ENCODE peak calls at places on chromosomes 4 and X, in four cellular contexts. F, D, N and G are unnamed samples.

GRCh38 chr4:2804973-2805501 is 12.2 kb downstream of the SH3BP2 start:
- DNase-seq in F (no peak), N (no peak), D (no peak), G (no peak)

GRCh38 chr4:117755438-117755837 is 278.8 kb upstream of the NDST3 start:
- DNase-seq in F (no peak), N (no peak), D (no peak), G (no peak)

GRCh38 chrX:3712080-3712869 is 1.2 kb downstream of the PRKX start:
- DNase-seq in F (no peak), N (no peak), D (no peak), G (no peak)

GRCh38 chr4:20313237-20314030 is 61.7 kb downstream of the SLIT2 start:
- DNase-seq in N (no peak), D (no peak), F (no peak), G (no peak)

GRCh38 chr4:4398430-4398829 is 11.5 kb downstream of the NSG1 start:
- DNase-seq in F (no peak), N (no peak), D (no peak), G (no peak)

GRCh38 chr4:155973639-155974475 is 20.2 kb upstream of the CTSO start:
- DNase-seq in F (no peak), N (no peak), D (no peak), G (no peak)

GRCh38 chr4:39446842-39447573 is 11.7 kb downstream of the RPL9 start:
- DNase-seq in F (peak), N (peak), D (peak), G (no peak)

GRCh38 chr4:56466910-56467283 is 520 bp upstream of the SRP72 start:
- DNase-seq in D (no peak), F (no peak), N (no peak), G (no peak)

GRCh38 chrX:77622672-77623071 is 163.3 kb downstream of the ATRX start:
- DNase-seq in D (no peak), N (no peak), F (no peak), G (no peak)

GRCh38 chr4:120156115-120156718 is 89.6 kb upstream of the MAD2L1 start:
- DNase-seq in N (no peak), F (no peak), D (no peak), G (no peak)

GRCh38 chrX:72041901-72042859 is 89.5 kb downstream of the RTL5 start:
- DNase-seq in D (no peak), F (peak), N (no peak), G (no peak)

GRCh38 chrX:30488092-30488491 is 89.5 kb downstream of the TASL start:
- DNase-seq in N (no peak), F (no peak), D (no peak), G (no peak)

GRCh38 chr4:156347412-156348075 is 393.9 kb upstream of the CTSO start:
- DNase-seq in N (no peak), F (no peak), D (no peak), G (no peak)

GRCh38 chr4:101304916-101305315 is 42.4 kb downstream of the PPP3CA start:
- DNase-seq in F (no peak), D (no peak), N (no peak), G (peak)

GRCh38 chr4:112099701-112100289 is 45.5 kb upstream of the FAM241A start:
- DNase-seq in F (no peak), N (no peak), D (no peak), G (no peak)

GRCh38 chr4:120266602-120267001 is 200.0 kb upstream of the MAD2L1 start:
- DNase-seq in N (no peak), D (no peak), F (no peak), G (no peak)

GRCh38 chr4:55808187-55808586 is 11.4 kb upstream of the EXOC1L start:
- DNase-seq in N (no peak), F (no peak), D (no peak), G (no peak)

GRCh38 chr4:87620491-87620890 is 12.2 kb downstream of the DSPP start:
- DNase-seq in D (no peak), N (no peak), F (no peak), G (no peak)

GRCh38 chr4:8911311-8912088 is 39.9 kb upstream of the HMX1 start:
- DNase-seq in D (no peak), F (peak), N (no peak), G (no peak)

GRCh38 chrX:109889289-109890006 is 113.5 kb upstream of the TMEM164 start:
- DNase-seq in N (no peak), D (no peak), F (no peak), G (no peak)

GRCh38 chr4:8402181-8402597 is 38.3 kb downstream of the ACOX3 start:
- DNase-seq in N (no peak), F (peak), D (no peak), G (no peak)

GRCh38 chr4:1218892-1219552 is 29.9 kb downstream of the CTBP1 start:
- DNase-seq in D (no peak), N (no peak), F (no peak), G (no peak)

GRCh38 chr4:145234086-145234694 is 53.8 kb upstream of the OTUD4 start:
- DNase-seq in D (no peak), N (peak), F (no peak), G (no peak)

GRCh38 chr4:46994007-46994405 is 625 bp upstream of the GABRA4 start:
- DNase-seq in N (no peak), F (no peak), D (no peak), G (no peak)

GRCh38 chrX:54134269-54134668 is 48.8 kb downstream of the FAM120C start:
- DNase-seq in F (no peak), N (no peak), D (no peak), G (no peak)

GRCh38 chr4:67861513-67861912 is 22.3 kb downstream of the TMPRSS11D start:
- DNase-seq in N (no peak), F (no peak), D (no peak), G (no peak)

GRCh38 chrX:143319526-143319925 is 197.7 kb downstream of the SPANXN3 start:
- DNase-seq in N (no peak), D (no peak), F (no peak), G (no peak)

GRCh38 chr4:177393236-177393635 is 49.0 kb downstream of the AGA start:
- DNase-seq in F (no peak), D (no peak), N (no peak), G (no peak)

GRCh38 chr4:23602720-23603119 is 287.1 kb downstream of the PPARGC1A start:
- DNase-seq in N (no peak), F (no peak), D (no peak), G (no peak)

GRCh38 chrX:50691820-50692219 is 122.2 kb downstream of the SHROOM4 start:
- DNase-seq in F (no peak), D (no peak), N (no peak), G (no peak)

GRCh38 chrX:8730812-8731578 is 942 bp downstream of the ANOS1 start:
- DNase-seq in N (no peak), D (no peak), F (no peak), G (no peak)

GRCh38 chrX:43655961-43656494 is at the start of gene MAOA:
- DNase-seq in N (no peak), D (peak), F (peak), G (peak)

DNA sequence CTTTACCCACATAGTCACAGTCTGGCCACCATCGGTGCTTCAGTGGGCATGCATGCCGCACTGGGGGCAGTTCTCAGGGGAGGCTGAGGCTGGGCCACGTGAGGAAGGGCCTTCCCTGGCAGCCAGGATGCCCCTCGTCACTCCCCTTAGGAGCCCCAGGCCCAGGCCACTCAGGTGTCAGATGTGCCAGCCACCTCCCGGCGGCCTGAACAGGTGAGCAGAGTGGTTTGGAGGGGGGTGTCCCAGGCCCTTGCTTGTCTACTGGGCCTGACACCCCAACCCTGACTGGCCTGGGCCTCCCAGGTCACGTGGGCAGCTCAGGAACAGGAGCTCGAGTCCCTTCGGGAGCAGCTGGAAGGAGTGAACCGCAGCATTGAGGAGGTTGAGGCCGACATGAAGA is 12.1 kb downstream of the CCDC22 start:
- DNase-seq in D (no peak), F (no peak), N (no peak), G (no peak)
- H3K27ac ChIP-seq in D (no peak), F (no peak), N (no peak), G (no peak)

DNA sequence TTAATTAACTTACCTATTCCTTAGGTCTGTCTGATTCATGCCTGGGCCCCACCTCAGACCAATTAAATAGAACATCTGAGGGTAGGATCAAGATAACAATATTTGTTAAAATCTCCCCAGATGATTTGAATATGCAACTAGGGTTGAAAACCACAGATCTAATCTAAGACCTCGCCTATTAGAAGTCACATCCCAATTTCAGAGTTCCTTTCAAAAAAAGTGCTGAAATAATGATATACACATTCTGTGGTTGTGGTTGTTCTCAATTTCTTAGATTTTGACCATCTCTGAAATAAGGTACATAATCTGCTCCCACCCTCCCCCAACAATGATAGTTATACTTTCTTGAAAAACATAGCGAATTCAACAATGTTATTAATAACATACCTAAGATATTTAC is 27.7 kb downstream of the NIPAL1 start:
- DNase-seq in D (no peak), N (no peak), F (no peak), G (no peak)
- H3K27ac ChIP-seq in D (no peak), N (no peak), F (no peak), G (no peak)

DNA sequence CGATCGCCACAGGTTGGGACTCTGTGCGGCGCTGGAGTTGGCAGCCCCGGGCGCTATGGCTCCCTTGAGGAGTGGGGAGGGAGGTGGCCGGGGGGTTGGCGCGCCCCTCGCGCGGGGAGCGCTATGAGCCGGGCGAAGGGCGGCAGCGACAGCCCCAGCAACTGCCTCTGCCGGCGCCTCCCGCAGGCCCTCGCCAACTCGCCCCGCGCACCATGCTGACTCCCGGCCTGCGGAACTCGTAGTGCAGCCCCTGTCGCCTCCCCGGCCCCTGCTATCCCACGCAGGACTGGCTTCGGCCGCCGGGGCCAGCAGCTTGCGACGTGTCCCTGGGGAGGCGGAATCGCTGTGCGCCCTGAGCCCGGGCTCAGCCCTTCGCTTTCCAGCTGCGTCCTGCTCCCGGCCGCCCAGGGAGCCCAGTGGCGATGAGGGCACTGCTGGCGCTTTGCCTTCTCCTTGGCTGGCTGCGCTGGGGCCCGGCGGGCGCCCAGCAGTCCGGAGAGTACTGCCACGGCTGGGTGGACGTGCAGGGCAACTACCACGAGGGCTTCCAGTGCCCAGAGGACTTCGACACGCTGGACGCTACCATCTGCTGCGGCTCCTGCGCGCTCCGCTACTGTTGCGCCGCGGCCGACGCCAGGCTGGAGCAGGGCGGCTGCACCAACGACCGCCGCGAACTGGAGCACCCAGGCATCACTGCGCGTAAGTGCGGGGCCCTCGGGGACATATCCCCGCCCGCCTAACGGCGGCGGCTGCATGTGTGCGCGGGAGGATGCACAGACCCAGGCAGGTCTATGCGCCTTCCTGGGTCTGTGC is 553 bp downstream of the SHISA3 start:
- DNase-seq in F (no peak), D (no peak), N (no peak), G (no peak)
- H3K27ac ChIP-seq in F (no peak), D (no peak), N (no peak), G (no peak)

GRCh38 chrX:154074199-154074598 is 23.3 kb downstream of the MECP2 start:
- DNase-seq in D (no peak), N (no peak), F (peak), G (no peak)
- H3K27ac ChIP-seq in D (no peak), N (no peak), F (no peak), G (no peak)

GRCh38 chrX:24659646-24660045 is 12.5 kb upstream of the PCYT1B start:
- DNase-seq in F (no peak), D (no peak), N (no peak), G (no peak)

GRCh38 chrX:24661292-24661691 is 14.1 kb upstream of the PCYT1B start:
- DNase-seq in N (no peak), D (no peak), F (no peak), G (no peak)

GRCh38 chrX:24658421-24658820 is 11.3 kb upstream of the PCYT1B start:
- DNase-seq in N (no peak), D (no peak), F (no peak), G (no peak)

GRCh38 chrX:24659106-24659505 is 12.0 kb upstream of the PCYT1B start:
- DNase-seq in F (no peak), N (no peak), D (no peak), G (no peak)

DNA sequence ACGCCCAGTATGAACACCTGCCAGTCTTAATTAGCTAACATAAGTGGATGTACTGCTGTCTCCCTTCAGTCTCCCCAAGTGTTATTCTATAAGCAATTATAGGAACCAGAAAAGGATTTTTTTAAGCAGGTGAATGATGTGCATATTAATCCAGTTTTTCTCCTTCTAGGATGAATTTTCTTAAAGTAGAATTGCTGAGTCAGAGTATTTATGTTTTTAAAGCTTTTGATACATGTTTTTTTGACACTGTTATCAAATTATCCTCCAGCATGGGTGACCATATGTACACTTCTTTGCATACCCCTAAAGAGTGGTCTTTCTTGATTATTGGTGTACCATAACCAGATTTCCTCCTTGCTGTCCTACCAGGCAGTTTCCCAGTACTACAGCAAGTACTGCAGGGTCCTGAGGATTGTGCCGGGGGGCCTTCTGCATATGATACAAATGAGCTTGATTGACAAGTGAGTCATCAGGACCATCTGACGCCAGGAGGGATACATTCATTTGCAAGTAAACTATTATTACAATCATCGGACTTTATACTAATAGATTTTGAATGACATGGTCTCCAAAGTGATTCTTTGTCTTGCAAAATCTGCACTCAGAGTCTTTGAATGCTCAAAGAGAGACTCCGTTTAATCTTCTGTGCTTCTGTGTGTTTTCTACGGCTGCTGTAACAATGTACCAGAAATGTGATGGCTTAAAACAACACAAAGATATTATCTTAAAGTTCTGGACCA is 10.7 kb upstream of the PCYT1B start:
- DNase-seq in D (no peak), F (no peak), N (no peak), G (no peak)
- H3K27ac ChIP-seq in D (no peak), F (no peak), N (no peak), G (no peak)

GRCh38 chrX:45134775-45135174 is 65.9 kb downstream of the DIPK2B start:
- DNase-seq in D (no peak), F (no peak), N (no peak), G (no peak)

GRCh38 chrX:45135616-45136015 is 65.1 kb downstream of the DIPK2B start:
- DNase-seq in N (no peak), D (no peak), F (no peak), G (no peak)

GRCh38 chrX:45138525-45138924 is 62.2 kb downstream of the DIPK2B start:
- DNase-seq in F (no peak), N (no peak), D (no peak), G (no peak)

GRCh38 chrX:45133465-45133864 is 67.2 kb downstream of the DIPK2B start:
- DNase-seq in F (no peak), D (no peak), N (no peak), G (no peak)

DNA sequence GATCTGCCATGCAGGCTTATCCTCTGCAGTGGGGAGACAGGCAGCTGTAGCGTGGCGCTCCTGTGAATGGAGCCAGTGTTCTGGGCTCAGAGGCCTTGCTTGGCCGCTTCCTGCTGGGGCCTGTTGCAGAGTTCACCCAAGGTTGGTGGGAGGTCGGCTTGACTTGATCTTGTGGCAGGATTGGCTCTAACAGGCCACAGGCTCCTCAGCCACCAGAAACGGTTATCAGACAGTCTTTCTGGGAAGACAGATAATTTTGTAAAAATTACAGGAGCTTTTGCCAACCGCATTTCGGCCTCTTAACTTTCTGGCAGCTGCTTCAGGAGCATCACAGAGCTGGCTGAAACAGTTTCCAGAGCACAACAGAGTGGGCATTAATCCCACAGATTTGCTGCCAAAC is 66.4 kb downstream of the DIPK2B start:
- DNase-seq in F (no peak), D (no peak), N (no peak), G (peak)
- H3K27ac ChIP-seq in F (no peak), D (no peak), N (no peak), G (peak)

GRCh38 chr4:40722576-40723161 is 27.1 kb upstream of the NSUN7 start:
- DNase-seq in D (no peak), F (no peak), N (no peak), G (no peak)
- H3K27ac ChIP-seq in D (no peak), F (no peak), N (no peak), G (no peak)

GRCh38 chr4:168715889-168716288 is 219.0 kb downstream of the PALLD start:
- DNase-seq in F (no peak), N (no peak), D (no peak), G (no peak)
- H3K27ac ChIP-seq in F (peak), N (no peak), D (peak), G (no peak)

GRCh38 chr4:113435893-113436292 is 325.6 kb downstream of the CAMK2D start:
- DNase-seq in N (no peak), D (no peak), F (peak), G (peak)
- H3K27ac ChIP-seq in N (no peak), D (peak), F (peak), G (no peak)